ENCODE peak calls at places on chromosomes 1 and 21, in four cellular contexts. P, S, M and H are unnamed samples.

GRCh38 chr1:5659606-5660005 is 332.6 kb downstream of the NPHP4 start:
- DNase-seq in P (no peak), S (no peak), M (no peak), H (no peak)

GRCh38 chr1:181141431-181141910 is 53.0 kb downstream of the IER5 start:
- DNase-seq in P (no peak), S (peak; percentile 55), M (no peak), H (no peak)

GRCh38 chr1:66335859-66336640 is 197.9 kb upstream of the SGIP1 start:
- DNase-seq in P (no peak), S (peak; percentile 35), M (no peak), H (no peak)

GRCh38 chr21:14120091-14120734 is 90.5 kb downstream of the LIPI start:
- DNase-seq in P (no peak), S (peak; percentile 5), M (peak; percentile 51), H (peak; percentile 3)

GRCh38 chr1:9194024-9194423 is 40.5 kb upstream of the H6PD start:
- DNase-seq in P (no peak), S (no peak), M (no peak), H (no peak)

GRCh38 chr1:219938706-219939105 is 10.3 kb upstream of the SLC30A10 start:
- DNase-seq in P (peak; percentile 20), S (no peak), M (no peak), H (peak; percentile 11)

GRCh38 chr21:26826801-26827200 is 18.4 kb downstream of the ADAMTS1 start:
- DNase-seq in P (no peak), S (no peak), M (no peak), H (no peak)

GRCh38 chr1:208974721-208975120 is 608.8 kb upstream of the CAMK1G start:
- DNase-seq in P (no peak), S (no peak), M (no peak), H (no peak)

GRCh38 chr1:107138767-107139445 is 1.9 kb upstream of the NTNG1 start:
- DNase-seq in P (no peak), S (no peak), M (no peak), H (no peak)

GRCh38 chr1:21871943-21872342 is 59.9 kb downstream of the LDLRAD2 start:
- DNase-seq in P (no peak), S (no peak), M (no peak), H (no peak)

GRCh38 chr21:16248705-16249104 is 518.9 kb downstream of the USP25 start:
- DNase-seq in P (no peak), S (no peak), M (no peak), H (no peak)

GRCh38 chr1:170854677-170855076 is 80.7 kb upstream of the MROH9 start:
- DNase-seq in P (no peak), S (no peak), M (no peak), H (no peak)

GRCh38 chr1:214108097-214108446 is 120.3 kb downstream of the PROX1 start:
- DNase-seq in P (no peak), S (no peak), M (no peak), H (no peak)

GRCh38 chr1:111507411-111508201 is 4.2 kb upstream of the ADORA3 start:
- DNase-seq in P (peak; percentile 48), S (peak; percentile 30), M (no peak), H (no peak)